ENCODE peak calls at places on chromosomes 16 and 17, in seven cellular contexts. A is left colon; Y is B cell; P is hippocampal formation; B is erythroblast; V is fibroblast of pulmonary artery; D is stimulated activated CD4-positive, alpha-beta T cell treated with anti-CD3 and anti-CD28 coated beads, Interleukin-1b, Interleukin-23, amount 100 ng/mL, for 24 hours. O is an unnamed sample.

GRCh38 chr17:39751016-39751543 is 13.3 kb downstream of the GRB7 start:
- DNase-seq in B (no peak), D (no peak), Y (no peak), V (no peak), P (no peak), A (no peak), O (no peak)

GRCh38 chr17:29510953-29511352 is 55.9 kb downstream of the ABHD15 start:
- DNase-seq in V (no peak), Y (no peak), A (no peak), B (no peak), P (no peak), D (no peak), O (no peak)

GRCh38 chr17:11097121-11097520 is 143.9 kb upstream of the SHISA6 start:
- DNase-seq in B (no peak), V (no peak), A (no peak), D (no peak), Y (no peak), P (no peak), O (no peak)

GRCh38 chr16:78957328-78958100 is 643.0 kb downstream of the MAF start:
- DNase-seq in P (no peak), D (no peak), Y (no peak), B (no peak), A (no peak), V (no peak), O (no peak)

GRCh38 chr16:86051376-86052114 is 152.6 kb downstream of the IRF8 start:
- DNase-seq in D (no peak), B (no peak), A (no peak), Y (no peak), V (no peak), P (no peak), O (no peak)

GRCh38 chr17:75619506-75620431 is 13.5 kb upstream of the SMIM5 start:
- DNase-seq in A (no peak), D (no peak), B (peak), P (peak), Y (no peak), V (peak), O (peak)

GRCh38 chr17:74373838-74374606 is 6.7 kb downstream of the GPR142 start:
- DNase-seq in D (no peak), Y (no peak), V (no peak), A (peak), B (peak), P (peak), O (no peak)

GRCh38 chr16:25066426-25066746 is 45.2 kb upstream of the LCMT1 start:
- DNase-seq in B (no peak), D (no peak), A (no peak), Y (no peak), V (no peak), P (no peak), O (no peak)

GRCh38 chr16:20844054-20844453 is 37.7 kb downstream of the REXO5 start:
- DNase-seq in B (no peak), Y (no peak), D (no peak), V (no peak), P (no peak), A (no peak), O (no peak)

GRCh38 chr17:47850692-47851573 is at the start of gene SP6:
- DNase-seq in V (peak), D (no peak), P (no peak), A (peak), B (peak), Y (peak), O (peak)

O was measured in G401.